ENCODE peak calls at places on chromosomes 4 and X, in five cellular contexts. V, Y, A, B and D are unnamed samples.
A peak's percentile ranks its signal among the peaks of the same experiment; 100 is the strongest.

GRCh38 chrX:103157511-103158316 is 57.2 kb upstream of the BEX4 start:
- DNase-seq in V (peak; percentile 61), Y (no peak), A (peak; percentile 72), B (no peak), D (no peak)

GRCh38 chr4:186161138-186161537 is 30.2 kb upstream of the CYP4V2 start:
- DNase-seq in V (no peak), Y (no peak), A (no peak), B (no peak), D (no peak)

GRCh38 chr4:7850489-7850888 is 89.2 kb downstream of the AFAP1 start:
- DNase-seq in V (no peak), Y (no peak), A (no peak), B (no peak), D (no peak)

GRCh38 chr4:152500798-152501434 is 35.0 kb downstream of the FBXW7 start:
- DNase-seq in V (peak; percentile 97), Y (no peak), A (peak; percentile 95), B (no peak), D (no peak)

GRCh38 chr4:107094332-107094731 is 58.2 kb upstream of the DKK2 start:
- DNase-seq in V (peak; percentile 83), Y (no peak), A (peak; percentile 38), B (no peak), D (no peak)

GRCh38 chrX:86370927-86371326 is 222.7 kb downstream of the DACH2 start:
- DNase-seq in V (no peak), Y (no peak), A (no peak), B (no peak), D (no peak)

GRCh38 chr4:7398104-7398423 is 36.7 kb downstream of the PSAPL1 start:
- DNase-seq in V (peak; percentile 60), Y (peak; percentile 38), A (peak; percentile 33), B (peak; percentile 9), D (peak; percentile 52)

GRCh38 chrX:112901821-112902732 is 61.4 kb upstream of the AMOT start:
- DNase-seq in V (no peak), Y (no peak), A (no peak), B (no peak), D (no peak)

GRCh38 chr4:42845586-42845985 is 46.9 kb upstream of the GRXCR1 start:
- DNase-seq in V (no peak), Y (no peak), A (no peak), B (no peak), D (no peak)

GRCh38 chrX:49071877-49072711 is 1.7 kb downstream of the PRAF2 start:
- DNase-seq in V (peak; percentile 87), Y (peak; percentile 79), A (peak; percentile 91), B (peak; percentile 83), D (peak; percentile 69)

GRCh38 chr4:572594-572993 is 3.5 kb downstream of the TMEM271 start:
- DNase-seq in V (no peak), Y (no peak), A (no peak), B (no peak), D (no peak)

GRCh38 chr4:54547299-54548097 is 110.3 kb upstream of the KIT start:
- DNase-seq in V (no peak), Y (no peak), A (no peak), B (no peak), D (no peak)

GRCh38 chrX:132030264-132030663 is 7.2 kb downstream of the STK26 start:
- DNase-seq in V (no peak), Y (no peak), A (no peak), B (no peak), D (no peak)

GRCh38 chr4:82360298-82361177 is 13.3 kb downstream of the HNRNPD start:
- DNase-seq in V (peak; percentile 51), Y (no peak), A (peak; percentile 38), B (no peak), D (no peak)

GRCh38 chr4:176034936-176035335 is 30.7 kb upstream of the WDR17 start:
- DNase-seq in V (no peak), Y (no peak), A (no peak), B (no peak), D (no peak)

GRCh38 chr4:56112377-56112776 is 163.6 kb downstream of the CEP135 start:
- DNase-seq in V (no peak), Y (no peak), A (no peak), B (no peak), D (no peak)

GRCh38 chr4:74189331-74190043 is 31.6 kb downstream of the MTHFD2L start:
- DNase-seq in V (peak; percentile 71), Y (no peak), A (peak; percentile 76), B (no peak), D (no peak)

GRCh38 chr4:102620697-102621497 is 119.7 kb downstream of the NFKB1 start:
- DNase-seq in V (peak; percentile 98), Y (no peak), A (peak; percentile 79), B (no peak), D (no peak)

GRCh38 chrX:14673764-14674163 is 144.4 kb downstream of the GLRA2 start:
- DNase-seq in V (peak; percentile 94), Y (no peak), A (peak; percentile 83), B (no peak), D (no peak)

GRCh38 chr4:181939199-181939945 is 303.8 kb upstream of the TENM3 start:
- DNase-seq in V (peak; percentile 48), Y (no peak), A (peak; percentile 25), B (no peak), D (no peak)

GRCh38 chrX:21875013-21875412 is 19.2 kb downstream of the YY2 start:
- DNase-seq in V (no peak), Y (no peak), A (no peak), B (no peak), D (no peak)

GRCh38 chr4:76874176-76874575 is 23.8 kb downstream of the SOWAHB start:
- DNase-seq in V (peak; percentile 43), Y (no peak), A (no peak), B (no peak), D (no peak)

GRCh38 chr4:146407669-146408084 is 114.1 kb downstream of the SLC10A7 start:
- DNase-seq in V (peak; percentile 19), Y (no peak), A (peak; percentile 43), B (no peak), D (no peak)

GRCh38 chr4:74219241-74219640 is 61.3 kb downstream of the MTHFD2L start:
- DNase-seq in V (no peak), Y (no peak), A (no peak), B (no peak), D (no peak)

GRCh38 chr4:48781968-48782367 is 1.9 kb upstream of the FRYL start:
- DNase-seq in V (no peak), Y (no peak), A (no peak), B (no peak), D (no peak)

GRCh38 chrX:46759645-46759974 is 692 bp upstream of the SLC9A7 start:
- DNase-seq in V (no peak), Y (no peak), A (peak; percentile 20), B (no peak), D (no peak)
- H3K4me3 ChIP-seq in V (peak overlapping the region; percentile 73), Y (peak overlapping the region; percentile 60), A (peak overlapping the region; percentile 65), B (peak overlapping the region; percentile 60), D (peak overlapping the region; percentile 57)

DNA sequence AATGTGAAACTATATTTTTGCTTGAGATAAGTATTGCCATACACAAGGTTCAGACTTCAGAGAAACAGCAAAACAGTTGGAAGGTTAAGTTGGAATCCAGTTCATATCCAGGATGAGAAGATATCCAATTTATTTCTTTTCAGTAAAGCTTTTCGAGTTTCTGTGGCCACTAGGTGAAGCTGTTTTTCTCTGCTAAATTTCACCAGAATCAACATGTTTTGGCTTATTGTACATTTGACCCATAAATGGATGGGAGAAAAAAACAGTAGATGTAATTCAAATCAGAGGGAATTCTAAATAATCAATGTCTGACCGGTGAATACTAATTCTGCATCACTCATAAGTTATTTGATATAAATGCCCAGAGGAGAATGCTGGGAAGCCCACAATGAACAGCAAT is 9.1 kb upstream of the METTL14 start:
- DNase-seq in V (peak; percentile 19), Y (no peak), A (no peak), B (no peak), D (no peak)
- H3K4me3 ChIP-seq in V (no peak overlapping the region), Y (no peak overlapping the region), A (no peak overlapping the region), B (no peak overlapping the region), D (no peak overlapping the region)

DNA sequence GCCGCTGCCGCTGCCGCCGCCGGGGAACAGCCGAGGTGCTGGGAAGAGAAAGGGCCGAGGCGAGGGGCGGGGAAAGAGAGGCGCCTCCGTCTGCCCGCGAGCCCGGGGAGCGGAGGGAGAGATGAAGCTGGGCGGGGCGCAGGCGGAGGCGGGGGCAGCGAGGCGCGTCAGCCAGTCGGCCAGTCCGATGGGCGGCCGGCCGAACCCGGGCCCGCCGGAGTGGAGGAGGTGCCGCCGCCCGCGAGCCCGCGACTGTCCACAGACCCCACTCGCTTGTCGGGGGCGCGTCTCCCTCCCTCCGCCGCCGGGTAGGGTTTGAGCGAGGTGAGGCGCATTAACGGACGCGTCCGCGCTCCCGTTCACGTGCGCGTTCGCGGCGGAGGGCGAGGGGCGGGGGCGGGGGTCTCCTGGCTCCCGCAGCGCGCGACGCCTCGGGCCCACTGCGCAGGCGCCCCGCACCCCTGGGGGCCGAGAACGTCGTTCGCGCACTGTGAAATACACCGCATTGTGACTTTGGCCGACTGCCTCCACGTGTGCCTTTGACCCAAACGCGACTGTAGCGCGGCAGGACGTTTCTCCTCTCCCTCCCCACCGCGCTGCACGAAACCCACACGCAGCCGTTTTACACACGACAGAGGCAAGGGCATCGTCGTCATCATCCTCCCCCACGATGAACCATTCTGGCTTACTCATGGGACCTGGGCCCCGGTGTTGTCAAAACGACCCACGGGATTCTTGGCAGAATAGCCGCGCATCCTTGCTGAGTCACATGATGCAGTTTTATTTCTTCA is at the start of gene NUDT11:
- DNase-seq in V (peak; percentile 69), Y (peak; percentile 56), A (peak; percentile 80), B (peak; percentile 44), D (no peak)
- H3K4me3 ChIP-seq in V (peak within 1 kb of the TSS; percentile 64), Y (peak within 1 kb of the TSS; percentile 62), A (peak within 1 kb of the TSS; percentile 63), B (peak within 1 kb of the TSS; percentile 71), D (peak within 1 kb of the TSS; percentile 62)

GRCh38 chr4:171002246-171002645 is 811.0 kb upstream of the GALNTL6 start:
- DNase-seq in V (no peak), Y (no peak), A (no peak), B (no peak), D (no peak)
- H3K4me3 ChIP-seq in V (no peak overlapping the region), Y (no peak overlapping the region), A (no peak overlapping the region), B (no peak overlapping the region), D (no peak overlapping the region)

DNA sequence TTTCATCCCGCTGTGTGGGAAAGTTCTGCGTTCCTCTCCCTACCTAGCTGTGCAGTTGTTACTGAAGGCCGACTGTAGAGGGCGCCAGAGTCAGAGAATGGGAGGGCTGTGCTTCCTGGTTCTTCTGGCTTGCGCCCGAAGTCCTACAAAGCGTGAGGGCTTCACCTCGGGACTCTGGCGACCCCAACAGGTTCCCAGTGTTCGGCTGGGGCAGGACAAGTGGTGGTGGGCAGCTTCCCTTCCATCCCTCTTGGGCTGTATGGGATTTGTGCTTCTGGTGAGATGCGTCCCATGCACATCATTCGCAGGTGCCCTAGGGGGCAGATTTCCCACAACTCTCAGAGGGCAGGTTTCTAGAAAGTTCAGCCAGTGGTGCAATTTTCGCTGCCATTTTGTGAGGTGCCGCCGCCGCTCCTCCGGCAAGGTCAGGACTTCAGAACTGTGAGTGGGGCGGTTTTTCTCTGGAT is 27.3 kb downstream of the CT45A3 start:
- DNase-seq in V (peak; percentile 8), Y (no peak), A (peak; percentile 7), B (no peak), D (no peak)
- H3K4me3 ChIP-seq in V (no peak overlapping the region), Y (no peak overlapping the region), A (no peak overlapping the region), B (no peak overlapping the region), D (no peak overlapping the region)

DNA sequence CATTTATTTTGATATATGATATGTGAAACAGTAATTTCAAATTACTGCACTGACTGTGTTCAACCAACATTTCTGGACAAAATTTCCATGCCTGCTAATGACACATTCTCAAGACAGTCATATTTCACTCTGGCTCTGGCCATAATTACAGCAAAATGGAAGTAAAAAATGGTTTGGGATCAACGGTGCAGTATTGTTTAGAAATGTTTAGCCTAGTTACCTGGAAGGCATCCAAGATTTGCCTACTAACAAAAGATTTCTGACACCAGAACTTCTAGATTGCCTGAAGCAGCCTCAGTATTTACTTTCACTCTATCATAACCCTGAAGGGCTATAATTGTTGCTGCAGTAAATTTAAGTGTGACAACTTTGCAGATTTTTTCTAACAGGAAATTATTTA is 416.3 kb downstream of the PCDH10 start:
- DNase-seq in V (peak; percentile 90), Y (no peak), A (peak; percentile 79), B (no peak), D (no peak)
- H3K4me3 ChIP-seq in V (no peak overlapping the region), Y (no peak overlapping the region), A (no peak overlapping the region), B (peak overlapping the region; percentile 5), D (no peak overlapping the region)